ENCODE peak calls at places on chromosome 2, in six cellular contexts. X, U, F, A, N and V are unnamed samples.

GRCh38 chr2:157758586-157758985 is 117.5 kb downstream of the ACVR1 start:
- DNase-seq in A (no peak), F (no peak), N (no peak), X (no peak), U (no peak), V (no peak)

GRCh38 chr2:104595576-104595975 is 258.3 kb upstream of the POU3F3 start:
- DNase-seq in U (no peak), X (no peak), F (no peak), N (no peak), A (no peak), V (no peak)

GRCh38 chr2:45123521-45124191 is 114.4 kb upstream of the SIX2 start:
- DNase-seq in F (no peak), U (no peak), N (no peak), A (no peak), X (no peak), V (no peak)

GRCh38 chr2:12313445-12314118 is 403.2 kb upstream of the TRIB2 start:
- DNase-seq in U (peak), F (no peak), N (peak), X (no peak), A (no peak), V (peak)

GRCh38 chr2:119691189-119691588 is 12.2 kb downstream of the TMEM177 start:
- DNase-seq in U (peak), N (no peak), A (no peak), F (no peak), X (no peak), V (no peak)

GRCh38 chr2:180698668-180699067 is 281.7 kb upstream of the UBE2E3 start:
- DNase-seq in X (no peak), F (no peak), A (no peak), N (no peak), U (no peak), V (no peak)

GRCh38 chr2:241695676-241696075 is 6.2 kb upstream of the ING5 start:
- DNase-seq in X (no peak), A (no peak), N (peak), U (no peak), F (no peak), V (no peak)

GRCh38 chr2:237731663-237732062 is 66.9 kb upstream of the RBM44 start:
- DNase-seq in A (peak), F (no peak), X (no peak), U (peak), N (peak), V (peak)

GRCh38 chr2:120620025-120620793 is 115.5 kb upstream of the GLI2 start:
- DNase-seq in N (peak), A (no peak), U (no peak), X (no peak), F (no peak), V (peak)

GRCh38 chr2:150619607-150620330 is 132.3 kb upstream of the RND3 start:
- DNase-seq in U (peak), X (no peak), A (no peak), N (peak), F (no peak), V (peak)

GRCh38 chr2:108215794-108216211 is 24.0 kb upstream of the SULT1C3 start:
- DNase-seq in A (no peak), U (peak), X (no peak), F (peak), N (peak), V (peak)

GRCh38 chr2:16170675-16171424 is 230.5 kb downstream of the MYCN start:
- DNase-seq in A (no peak), X (no peak), F (no peak), N (no peak), U (no peak), V (no peak)

GRCh38 chr2:238305092-238305862 is 15.0 kb upstream of the TRAF3IP1 start:
- DNase-seq in A (no peak), U (no peak), X (no peak), N (no peak), F (no peak), V (no peak)

GRCh38 chr2:215880970-215881369 is 132.4 kb downstream of the MREG start:
- DNase-seq in U (peak), A (peak), X (no peak), F (no peak), N (no peak), V (no peak)

GRCh38 chr2:99867690-99868089 is 274.7 kb downstream of the AFF3 start:
- DNase-seq in N (no peak), X (no peak), F (no peak), U (peak), A (no peak), V (peak)

GRCh38 chr2:62868947-62869346 is 163.4 kb downstream of the EHBP1 start:
- DNase-seq in N (no peak), U (no peak), F (no peak), A (no peak), X (no peak), V (no peak)

GRCh38 chr2:36427790-36428243 is 72.2 kb downstream of the CRIM1 start:
- DNase-seq in X (no peak), U (peak), N (peak), F (no peak), A (no peak), V (no peak)

GRCh38 chr2:113117594-113118262 is 9.7 kb upstream of the IL1RN start:
- DNase-seq in N (peak), F (peak), X (no peak), A (no peak), U (peak), V (peak)

GRCh38 chr2:100741880-100742814 is 77.8 kb upstream of the NPAS2 start:
- DNase-seq in X (no peak), F (peak), A (no peak), U (peak), N (peak), V (peak)

GRCh38 chr2:196954001-196954400 is 27.5 kb upstream of the PGAP1 start:
- DNase-seq in X (no peak), N (no peak), F (no peak), U (no peak), A (no peak), V (no peak)

GRCh38 chr2:238024986-238025385 is 35.8 kb upstream of the SCLY start:
- DNase-seq in F (no peak), U (no peak), A (no peak), N (peak), X (no peak), V (peak)

GRCh38 chr2:239881561-239882320 is 143.4 kb downstream of the NDUFA10 start:
- DNase-seq in U (peak), N (no peak), F (no peak), A (no peak), X (no peak), V (no peak)

GRCh38 chr2:100240386-100240785 is 81.9 kb downstream of the LONRF2 start:
- DNase-seq in N (no peak), F (no peak), A (no peak), U (no peak), X (no peak), V (no peak)

GRCh38 chr2:224134003-224134734 is 95.1 kb upstream of the SERPINE2 start:
- DNase-seq in X (no peak), A (no peak), F (no peak), N (no peak), U (no peak), V (no peak)

GRCh38 chr2:235951980-235952379 is 216.2 kb downstream of the GBX2 start:
- DNase-seq in X (peak), U (no peak), F (no peak), A (no peak), N (no peak), V (no peak)

GRCh38 chr2:105397025-105397722 is 1.7 kb downstream of the FHL2 start:
- DNase-seq in U (peak), F (no peak), A (no peak), N (no peak), X (no peak), V (peak)

GRCh38 chr2:120395686-120396518 is 50.0 kb downstream of the INHBB start:
- DNase-seq in A (no peak), U (no peak), N (no peak), F (no peak), X (no peak), V (peak)

GRCh38 chr2:238928520-238929241 is 80.8 kb downstream of the TWIST2 start:
- DNase-seq in N (no peak), U (no peak), A (no peak), X (no peak), F (no peak), V (no peak)

GRCh38 chr2:173964565-173965371 is 405 bp downstream of the SP3 start:
- DNase-seq in F (peak), N (peak), X (peak), U (peak), A (peak), V (peak)

GRCh38 chr2:102451968-102452367 is 21.1 kb upstream of the SLC9A4 start:
- DNase-seq in X (no peak), A (no peak), F (no peak), N (no peak), U (no peak), V (no peak)

GRCh38 chr2:179790235-179790895 is 71.0 kb downstream of the ZNF385B start:
- DNase-seq in N (no peak), U (no peak), X (no peak), A (no peak), F (no peak), V (no peak)

GRCh38 chr2:224241812-224242211 is 160.1 kb downstream of the FAM124B start:
- DNase-seq in F (no peak), U (no peak), N (no peak), A (no peak), X (no peak), V (no peak)

GRCh38 chr2:133422946-133423345 is 145.3 kb downstream of the NCKAP5 start:
- DNase-seq in U (no peak), F (no peak), X (no peak), N (no peak), A (no peak), V (peak)

GRCh38 chr2:9392895-9393757 is 30.2 kb downstream of the ITGB1BP1 start:
- DNase-seq in X (no peak), N (peak), F (no peak), U (no peak), A (no peak), V (peak)

GRCh38 chr2:55014962-55015939 is 35.0 kb downstream of the RTN4 start:
- DNase-seq in A (peak), F (peak), N (peak), U (peak), X (no peak), V (peak)

GRCh38 chr2:207473203-207473865 is 56.4 kb upstream of the CREB1 start:
- DNase-seq in X (no peak), A (peak), N (peak), U (peak), F (peak), V (peak)

GRCh38 chr2:71637168-71637567 is 183.8 kb downstream of the DYSF start:
- DNase-seq in A (no peak), N (no peak), F (no peak), X (no peak), U (no peak), V (no peak)

GRCh38 chr2:141906673-141907072 is 224.1 kb downstream of the LRP1B start:
- DNase-seq in X (no peak), N (no peak), U (no peak), F (no peak), A (no peak), V (no peak)

GRCh38 chr2:76721226-76721625 is 801.0 kb downstream of the LRRTM4 start:
- DNase-seq in N (no peak), F (no peak), U (no peak), X (no peak), A (no peak), V (no peak)